ENCODE peak calls at places on chromosomes 1 and 21, in ten cellular contexts. One of them, this sample, is unnamed.

GRCh38 chr21:38075833-38076567 is 159.7 kb upstream of the KCNJ6 start:
- DNase-seq in left lung: no peak
- DNase-seq in heart left ventricle: peak; percentile 10
- DNase-seq in cardiac fibroblast: no peak
- DNase-seq in OCI-LY7: no peak
- DNase-seq in retinal pigment epithelial cell: no peak
- DNase-seq in astrocyte of the cerebellum: no peak
- DNase-seq in HFF-Myc: no peak
- DNase-seq in AG10803: no peak
- DNase-seq in lung: no peak
- DNase-seq in this sample: no peak

GRCh38 chr1:233327938-233328660 is 575 bp downstream of the MAP3K21 start:
- DNase-seq in retinal pigment epithelial cell: no peak
- DNase-seq in cardiac fibroblast: no peak
- DNase-seq in heart left ventricle: no peak
- DNase-seq in left lung: peak; percentile 89
- DNase-seq in AG10803: no peak
- DNase-seq in astrocyte of the cerebellum: no peak
- DNase-seq in HFF-Myc: no peak
- DNase-seq in OCI-LY7: peak; percentile 35
- DNase-seq in lung: no peak
- DNase-seq in this sample: no peak

GRCh38 chr21:34603002-34603709 is 11.8 kb downstream of the RCAN1 start:
- DNase-seq in retinal pigment epithelial cell: no peak
- DNase-seq in left lung: peak; percentile 96
- DNase-seq in lung: peak; percentile 83
- DNase-seq in astrocyte of the cerebellum: peak; percentile 55
- DNase-seq in OCI-LY7: peak; percentile 57
- DNase-seq in heart left ventricle: peak; percentile 81
- DNase-seq in HFF-Myc: peak; percentile 36
- DNase-seq in cardiac fibroblast: peak; percentile 82
- DNase-seq in AG10803: peak; percentile 67
- DNase-seq in this sample: peak; percentile 31

GRCh38 chr1:18946550-18947381 is 9.7 kb downstream of the IFFO2 start:
- DNase-seq in cardiac fibroblast: no peak
- DNase-seq in HFF-Myc: no peak
- DNase-seq in OCI-LY7: no peak
- DNase-seq in heart left ventricle: no peak
- DNase-seq in lung: no peak
- DNase-seq in retinal pigment epithelial cell: no peak
- DNase-seq in AG10803: no peak
- DNase-seq in astrocyte of the cerebellum: no peak
- DNase-seq in left lung: no peak
- DNase-seq in this sample: no peak

GRCh38 chr1:204331275-204331674 is 28.5 kb downstream of the PLEKHA6 start:
- DNase-seq in lung: no peak
- DNase-seq in heart left ventricle: no peak
- DNase-seq in retinal pigment epithelial cell: no peak
- DNase-seq in cardiac fibroblast: no peak
- DNase-seq in HFF-Myc: no peak
- DNase-seq in astrocyte of the cerebellum: no peak
- DNase-seq in AG10803: no peak
- DNase-seq in left lung: no peak
- DNase-seq in OCI-LY7: no peak
- DNase-seq in this sample: no peak

GRCh38 chr1:210257698-210258395 is 25.3 kb downstream of the SERTAD4 start:
- DNase-seq in HFF-Myc: no peak
- DNase-seq in lung: no peak
- DNase-seq in astrocyte of the cerebellum: no peak
- DNase-seq in retinal pigment epithelial cell: no peak
- DNase-seq in OCI-LY7: no peak
- DNase-seq in left lung: no peak
- DNase-seq in AG10803: no peak
- DNase-seq in cardiac fibroblast: no peak
- DNase-seq in heart left ventricle: no peak
- DNase-seq in this sample: no peak

GRCh38 chr1:36766481-36766880 is 267.8 kb downstream of the GRIK3 start:
- DNase-seq in lung: no peak
- DNase-seq in retinal pigment epithelial cell: no peak
- DNase-seq in AG10803: no peak
- DNase-seq in heart left ventricle: no peak
- DNase-seq in HFF-Myc: no peak
- DNase-seq in astrocyte of the cerebellum: no peak
- DNase-seq in cardiac fibroblast: no peak
- DNase-seq in OCI-LY7: no peak
- DNase-seq in left lung: no peak
- DNase-seq in this sample: no peak

GRCh38 chr1:9397984-9398526 is 105.4 kb downstream of the SPSB1 start:
- DNase-seq in HFF-Myc: no peak
- DNase-seq in AG10803: no peak
- DNase-seq in left lung: no peak
- DNase-seq in retinal pigment epithelial cell: no peak
- DNase-seq in cardiac fibroblast: peak; percentile 25
- DNase-seq in heart left ventricle: no peak
- DNase-seq in astrocyte of the cerebellum: no peak
- DNase-seq in OCI-LY7: no peak
- DNase-seq in lung: no peak
- DNase-seq in this sample: no peak

GRCh38 chr1:92749024-92749634 is 35.8 kb downstream of the EVI5 start:
- DNase-seq in astrocyte of the cerebellum: peak; percentile 22
- DNase-seq in heart left ventricle: peak; percentile 16
- DNase-seq in retinal pigment epithelial cell: peak; percentile 27
- DNase-seq in cardiac fibroblast: peak; percentile 72
- DNase-seq in lung: no peak
- DNase-seq in AG10803: peak; percentile 78
- DNase-seq in left lung: no peak
- DNase-seq in HFF-Myc: peak; percentile 70
- DNase-seq in OCI-LY7: peak; percentile 81
- DNase-seq in this sample: no peak

GRCh38 chr21:25171438-25171837 is 435.8 kb downstream of the MRPL39 start:
- DNase-seq in OCI-LY7: no peak
- DNase-seq in left lung: no peak
- DNase-seq in retinal pigment epithelial cell: no peak
- DNase-seq in heart left ventricle: no peak
- DNase-seq in AG10803: peak; percentile 66
- DNase-seq in astrocyte of the cerebellum: peak; percentile 85
- DNase-seq in lung: no peak
- DNase-seq in cardiac fibroblast: peak; percentile 9
- DNase-seq in HFF-Myc: no peak
- DNase-seq in this sample: no peak

GRCh38 chr1:65343286-65343685 is 33.9 kb downstream of the DNAJC6 start:
- DNase-seq in HFF-Myc: no peak
- DNase-seq in lung: no peak
- DNase-seq in OCI-LY7: no peak
- DNase-seq in left lung: no peak
- DNase-seq in heart left ventricle: no peak
- DNase-seq in cardiac fibroblast: peak; percentile 5
- DNase-seq in astrocyte of the cerebellum: no peak
- DNase-seq in AG10803: peak; percentile 66
- DNase-seq in retinal pigment epithelial cell: no peak
- DNase-seq in this sample: peak; percentile 67

GRCh38 chr21:32382108-32382601 is 10.7 kb downstream of the URB1 start:
- DNase-seq in heart left ventricle: no peak
- DNase-seq in astrocyte of the cerebellum: peak; percentile 55
- DNase-seq in retinal pigment epithelial cell: peak; percentile 61
- DNase-seq in HFF-Myc: no peak
- DNase-seq in left lung: no peak
- DNase-seq in cardiac fibroblast: peak; percentile 56
- DNase-seq in AG10803: peak; percentile 81
- DNase-seq in OCI-LY7: no peak
- DNase-seq in lung: no peak
- DNase-seq in this sample: peak; percentile 84

DNA sequence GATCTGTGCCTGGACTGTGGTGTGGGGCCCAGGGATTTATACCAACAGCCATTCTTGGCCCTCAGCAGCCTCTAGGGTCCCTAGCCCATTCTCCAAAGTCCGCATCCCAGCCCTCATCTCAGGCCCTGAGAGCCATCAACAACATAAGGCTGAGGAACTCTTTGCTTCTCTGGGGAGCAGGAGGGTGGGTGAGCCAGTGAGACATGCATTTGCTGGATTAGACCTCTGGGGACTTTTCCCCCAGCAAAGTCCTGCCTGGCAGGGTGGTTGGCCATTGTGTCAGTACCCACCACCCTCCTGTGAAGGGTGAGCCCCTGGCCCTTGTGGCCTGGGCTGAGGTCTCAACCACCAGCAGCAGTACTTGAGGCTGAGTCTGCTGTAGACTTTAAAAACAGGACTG is 24.2 kb upstream of the FAM20B start:
- DNase-seq in left lung: no peak
- DNase-seq in HFF-Myc: no peak
- DNase-seq in AG10803: no peak
- DNase-seq in astrocyte of the cerebellum: no peak
- DNase-seq in retinal pigment epithelial cell: no peak
- DNase-seq in heart left ventricle: no peak
- DNase-seq in OCI-LY7: no peak
- DNase-seq in lung: no peak
- DNase-seq in cardiac fibroblast: no peak
- DNase-seq in this sample: no peak
- TF ChIP-seq CTCF in left lung: no peak
- TF ChIP-seq CTCF in HFF-Myc: no peak
- TF ChIP-seq CTCF in AG10803: no peak
- TF ChIP-seq CTCF in astrocyte of the cerebellum: no peak
- TF ChIP-seq CTCF in retinal pigment epithelial cell: no peak
- TF ChIP-seq CTCF in heart left ventricle: no peak
- TF ChIP-seq CTCF in OCI-LY7: no peak
- TF ChIP-seq CTCF in lung: no peak
- TF ChIP-seq CTCF in cardiac fibroblast: no peak
- TF ChIP-seq CTCF in this sample: no peak

GRCh38 chr1:247110627-247111258 is 6.6 kb upstream of the ZNF669 start:
- DNase-seq in retinal pigment epithelial cell: peak; percentile 22
- DNase-seq in HFF-Myc: no peak
- DNase-seq in left lung: peak; percentile 10
- DNase-seq in astrocyte of the cerebellum: no peak
- DNase-seq in cardiac fibroblast: no peak
- DNase-seq in heart left ventricle: no peak
- DNase-seq in lung: no peak
- DNase-seq in AG10803: peak; percentile 13
- DNase-seq in OCI-LY7: no peak
- DNase-seq in this sample: no peak
- H3K4me3 ChIP-seq in retinal pigment epithelial cell: peak overlapping the region; percentile 56
- H3K4me3 ChIP-seq in HFF-Myc: peak overlapping the region; percentile 45
- H3K4me3 ChIP-seq in left lung: peak overlapping the region; percentile 64
- H3K4me3 ChIP-seq in astrocyte of the cerebellum: peak overlapping the region; percentile 50
- H3K4me3 ChIP-seq in cardiac fibroblast: peak overlapping the region; percentile 56
- H3K4me3 ChIP-seq in heart left ventricle: peak overlapping the region; percentile 63
- H3K4me3 ChIP-seq in lung: peak overlapping the region; percentile 81
- H3K4me3 ChIP-seq in AG10803: peak overlapping the region; percentile 64
- H3K4me3 ChIP-seq in OCI-LY7: no peak overlapping the region
- H3K4me3 ChIP-seq in this sample: peak overlapping the region; percentile 60

GRCh38 chr1:13510499-13510898 is 3.3 kb downstream of the LRRC38 start:
- DNase-seq in OCI-LY7: no peak
- DNase-seq in left lung: no peak
- DNase-seq in retinal pigment epithelial cell: no peak
- DNase-seq in lung: no peak
- DNase-seq in heart left ventricle: no peak
- DNase-seq in HFF-Myc: no peak
- DNase-seq in AG10803: no peak
- DNase-seq in cardiac fibroblast: no peak
- DNase-seq in astrocyte of the cerebellum: no peak
- DNase-seq in this sample: no peak

GRCh38 chr1:13512472-13512871 is 1.3 kb downstream of the LRRC38 start:
- DNase-seq in OCI-LY7: no peak
- DNase-seq in astrocyte of the cerebellum: no peak
- DNase-seq in HFF-Myc: no peak
- DNase-seq in AG10803: no peak
- DNase-seq in left lung: no peak
- DNase-seq in lung: no peak
- DNase-seq in cardiac fibroblast: no peak
- DNase-seq in retinal pigment epithelial cell: no peak
- DNase-seq in heart left ventricle: no peak
- DNase-seq in this sample: no peak

GRCh38 chr1:13513885-13514546 is at the start of gene LRRC38:
- DNase-seq in astrocyte of the cerebellum: no peak
- DNase-seq in AG10803: no peak
- DNase-seq in cardiac fibroblast: no peak
- DNase-seq in heart left ventricle: no peak
- DNase-seq in retinal pigment epithelial cell: no peak
- DNase-seq in lung: no peak
- DNase-seq in HFF-Myc: no peak
- DNase-seq in OCI-LY7: no peak
- DNase-seq in left lung: peak; percentile 81
- DNase-seq in this sample: no peak

GRCh38 chr1:13516606-13517005 is 2.8 kb upstream of the LRRC38 start:
- DNase-seq in cardiac fibroblast: no peak
- DNase-seq in heart left ventricle: no peak
- DNase-seq in retinal pigment epithelial cell: no peak
- DNase-seq in HFF-Myc: no peak
- DNase-seq in OCI-LY7: no peak
- DNase-seq in left lung: no peak
- DNase-seq in astrocyte of the cerebellum: no peak
- DNase-seq in AG10803: no peak
- DNase-seq in lung: no peak
- DNase-seq in this sample: no peak

GRCh38 chr1:13513063-13513884 is 529 bp downstream of the LRRC38 start:
- DNase-seq in AG10803: no peak
- DNase-seq in heart left ventricle: no peak
- DNase-seq in lung: no peak
- DNase-seq in HFF-Myc: no peak
- DNase-seq in left lung: no peak
- DNase-seq in astrocyte of the cerebellum: no peak
- DNase-seq in OCI-LY7: no peak
- DNase-seq in cardiac fibroblast: no peak
- DNase-seq in retinal pigment epithelial cell: no peak
- DNase-seq in this sample: no peak
- TF ChIP-seq CTCF in AG10803: no peak
- TF ChIP-seq CTCF in heart left ventricle: no peak
- TF ChIP-seq CTCF in lung: no peak
- TF ChIP-seq CTCF in HFF-Myc: no peak
- TF ChIP-seq CTCF in left lung: no peak
- TF ChIP-seq CTCF in astrocyte of the cerebellum: no peak
- TF ChIP-seq CTCF in OCI-LY7: no peak
- TF ChIP-seq CTCF in cardiac fibroblast: no peak
- TF ChIP-seq CTCF in retinal pigment epithelial cell: no peak
- TF ChIP-seq CTCF in this sample: no peak

DNA sequence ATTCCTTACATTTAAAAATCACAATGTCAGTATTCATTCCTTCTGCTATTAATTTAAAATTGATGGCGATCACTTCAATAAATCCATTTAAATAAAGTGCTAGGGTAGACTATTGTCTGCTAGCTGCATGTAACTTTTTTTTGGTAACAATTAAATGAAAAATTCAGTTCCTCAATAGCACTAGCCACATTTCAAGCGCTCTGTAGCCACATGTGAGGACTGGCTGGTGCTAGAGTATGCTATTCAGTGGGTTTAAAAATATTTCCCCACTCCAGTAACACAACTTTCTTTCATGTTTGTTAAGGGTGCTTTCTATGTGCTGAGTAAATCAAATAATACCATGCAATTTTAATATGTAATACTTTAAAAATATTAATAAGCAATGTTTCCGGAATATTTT is 108.2 kb downstream of the LTN1 start:
- DNase-seq in cardiac fibroblast: peak; percentile 29
- DNase-seq in OCI-LY7: peak; percentile 18
- DNase-seq in retinal pigment epithelial cell: no peak
- DNase-seq in lung: no peak
- DNase-seq in left lung: no peak
- DNase-seq in heart left ventricle: no peak
- DNase-seq in AG10803: peak; percentile 36
- DNase-seq in HFF-Myc: no peak
- DNase-seq in astrocyte of the cerebellum: no peak
- DNase-seq in this sample: no peak
- H3K4me3 ChIP-seq in cardiac fibroblast: peak overlapping the region; percentile 58
- H3K4me3 ChIP-seq in OCI-LY7: peak overlapping the region; percentile 67
- H3K4me3 ChIP-seq in retinal pigment epithelial cell: peak overlapping the region; percentile 76
- H3K4me3 ChIP-seq in lung: no peak overlapping the region
- H3K4me3 ChIP-seq in left lung: peak overlapping the region; percentile 65
- H3K4me3 ChIP-seq in heart left ventricle: peak overlapping the region; percentile 65
- H3K4me3 ChIP-seq in AG10803: peak overlapping the region; percentile 82
- H3K4me3 ChIP-seq in HFF-Myc: peak overlapping the region; percentile 54
- H3K4me3 ChIP-seq in astrocyte of the cerebellum: peak overlapping the region; percentile 56
- H3K4me3 ChIP-seq in this sample: peak overlapping the region; percentile 56

GRCh38 chr1:109490934-109491302 is 3.0 kb upstream of the CYB561D1 start:
- DNase-seq in lung: no peak
- DNase-seq in astrocyte of the cerebellum: no peak
- DNase-seq in cardiac fibroblast: no peak
- DNase-seq in left lung: no peak
- DNase-seq in OCI-LY7: no peak
- DNase-seq in AG10803: no peak
- DNase-seq in retinal pigment epithelial cell: no peak
- DNase-seq in heart left ventricle: no peak
- DNase-seq in HFF-Myc: no peak
- DNase-seq in this sample: no peak
- TF ChIP-seq CTCF in lung: no peak
- TF ChIP-seq CTCF in astrocyte of the cerebellum: no peak
- TF ChIP-seq CTCF in cardiac fibroblast: no peak
- TF ChIP-seq CTCF in left lung: no peak
- TF ChIP-seq CTCF in OCI-LY7: peak; percentile 39
- TF ChIP-seq CTCF in AG10803: no peak
- TF ChIP-seq CTCF in retinal pigment epithelial cell: no peak
- TF ChIP-seq CTCF in heart left ventricle: no peak
- TF ChIP-seq CTCF in HFF-Myc: no peak
- TF ChIP-seq CTCF in this sample: no peak